ENCODE peak calls at places on chromosomes 2 and 18, in seven cellular contexts. N is activated CD8-positive, alpha-beta memory T cell treated with anti-CD3 and anti-CD28 coated beads for 24 hours; D is AG20443; Y is iris pigment epithelial cell; L is CD8-positive, alpha-beta memory T cell; P is cerebellar cortex; V is HFFc6. O is an unnamed sample.

GRCh38 chr2:29053223-29053622 is 21.1 kb downstream of the PCARE start:
- DNase-seq in N (no peak), D (no peak), Y (peak; percentile 14), L (no peak), P (no peak), V (no peak), O (no peak)

GRCh38 chr18:54945726-54946125 is 13.5 kb downstream of the CCDC68 start:
- DNase-seq in N (no peak), D (no peak), Y (no peak), L (no peak), P (no peak), V (no peak), O (no peak)

GRCh38 chr2:142825861-142826260 is 51.6 kb upstream of the KYNU start:
- DNase-seq in N (no peak), D (no peak), Y (no peak), L (no peak), P (peak; percentile 7), V (no peak), O (no peak)

GRCh38 chr2:17149945-17150344 is 368.3 kb downstream of the RAD51AP2 start:
- DNase-seq in N (no peak), D (no peak), Y (no peak), L (no peak), P (no peak), V (no peak), O (no peak)

GRCh38 chr2:106638609-106639008 is 151.4 kb downstream of the CD8B2 start:
- DNase-seq in N (no peak), D (no peak), Y (no peak), L (no peak), P (no peak), V (no peak), O (no peak)

GRCh38 chr2:26613241-26614204 is 27.6 kb downstream of the CIB4 start:
- DNase-seq in N (no peak), D (no peak), Y (no peak), L (no peak), P (peak; percentile 16), V (no peak), O (no peak)

GRCh38 chr2:149733936-149734685 is 146.5 kb upstream of the MMADHC start:
- DNase-seq in N (no peak), D (peak; percentile 31), Y (peak; percentile 76), L (no peak), P (peak; percentile 80), V (peak; percentile 55), O (no peak)

GRCh38 chr2:85318222-85319182 is 9.3 kb downstream of the TGOLN2 start:
- DNase-seq in N (peak; percentile 72), D (peak; percentile 70), Y (peak; percentile 89), L (no peak), P (no peak), V (peak; percentile 88), O (no peak)

GRCh38 chr2:58981237-58981636 is 740.1 kb upstream of the FANCL start:
- DNase-seq in N (no peak), D (no peak), Y (no peak), L (no peak), P (no peak), V (no peak), O (no peak)

GRCh38 chr18:79575891-79576685 is 103.5 kb upstream of the CTDP1 start:
- DNase-seq in N (no peak), D (peak; percentile 55), Y (peak; percentile 85), L (peak; percentile 44), P (no peak), V (no peak), O (no peak)

GRCh38 chr18:12691021-12691420 is 11.5 kb downstream of the CEP76 start:
- DNase-seq in N (no peak), D (no peak), Y (no peak), L (no peak), P (no peak), V (no peak), O (no peak)